ENCODE peak calls at places on chromosomes 1 and 21, in ten cellular contexts. One of them, this sample, is unnamed.

GRCh38 chr1:151542710-151543129 is 2.6 kb downstream of the TUFT1 start:
- DNase-seq in GM23338: no peak
- DNase-seq in heart left ventricle: no peak
- DNase-seq in lower leg skin: peak
- DNase-seq in stimulated activated CD4-positive, alpha-beta T cell treated with anti-CD3 and anti-CD28 coated beads, TNF-alpha, amount 100 ng/mL, for 4 hours: no peak
- DNase-seq in SHP77: peak
- DNase-seq in left lobe of liver: no peak
- DNase-seq in cerebellar nuclear complex: no peak
- DNase-seq in progenitor cell of endocrine pancreas: no peak
- DNase-seq in pulmonary artery endothelial cell: no peak
- DNase-seq in this sample: no peak

GRCh38 chr1:224434447-224435317 is at the start of gene WDR26:
- DNase-seq in GM23338: peak
- DNase-seq in heart left ventricle: peak
- DNase-seq in lower leg skin: peak
- DNase-seq in stimulated activated CD4-positive, alpha-beta T cell treated with anti-CD3 and anti-CD28 coated beads, TNF-alpha, amount 100 ng/mL, for 4 hours: peak
- DNase-seq in SHP77: peak
- DNase-seq in left lobe of liver: peak
- DNase-seq in cerebellar nuclear complex: peak
- DNase-seq in progenitor cell of endocrine pancreas: peak
- DNase-seq in pulmonary artery endothelial cell: no peak
- DNase-seq in this sample: peak

GRCh38 chr1:15336866-15337265 is 72.8 kb upstream of the EFHD2 start:
- DNase-seq in GM23338: no peak
- DNase-seq in heart left ventricle: peak
- DNase-seq in lower leg skin: no peak
- DNase-seq in stimulated activated CD4-positive, alpha-beta T cell treated with anti-CD3 and anti-CD28 coated beads, TNF-alpha, amount 100 ng/mL, for 4 hours: no peak
- DNase-seq in SHP77: no peak
- DNase-seq in left lobe of liver: no peak
- DNase-seq in cerebellar nuclear complex: no peak
- DNase-seq in progenitor cell of endocrine pancreas: no peak
- DNase-seq in pulmonary artery endothelial cell: no peak
- DNase-seq in this sample: no peak

GRCh38 chr1:167118188-167118587 is 24.3 kb downstream of the STYXL2 start:
- DNase-seq in GM23338: no peak
- DNase-seq in heart left ventricle: no peak
- DNase-seq in lower leg skin: no peak
- DNase-seq in stimulated activated CD4-positive, alpha-beta T cell treated with anti-CD3 and anti-CD28 coated beads, TNF-alpha, amount 100 ng/mL, for 4 hours: no peak
- DNase-seq in SHP77: no peak
- DNase-seq in left lobe of liver: no peak
- DNase-seq in cerebellar nuclear complex: no peak
- DNase-seq in progenitor cell of endocrine pancreas: no peak
- DNase-seq in pulmonary artery endothelial cell: no peak
- DNase-seq in this sample: no peak

GRCh38 chr21:34883501-34884271 is 165.4 kb downstream of the RUNX1 start:
- DNase-seq in GM23338: no peak
- DNase-seq in heart left ventricle: no peak
- DNase-seq in lower leg skin: no peak
- DNase-seq in stimulated activated CD4-positive, alpha-beta T cell treated with anti-CD3 and anti-CD28 coated beads, TNF-alpha, amount 100 ng/mL, for 4 hours: no peak
- DNase-seq in SHP77: no peak
- DNase-seq in left lobe of liver: no peak
- DNase-seq in cerebellar nuclear complex: no peak
- DNase-seq in progenitor cell of endocrine pancreas: no peak
- DNase-seq in pulmonary artery endothelial cell: no peak
- DNase-seq in this sample: no peak

GRCh38 chr21:21373969-21374368 is 375.8 kb downstream of the NCAM2 start:
- DNase-seq in GM23338: no peak
- DNase-seq in heart left ventricle: no peak
- DNase-seq in lower leg skin: no peak
- DNase-seq in stimulated activated CD4-positive, alpha-beta T cell treated with anti-CD3 and anti-CD28 coated beads, TNF-alpha, amount 100 ng/mL, for 4 hours: no peak
- DNase-seq in SHP77: no peak
- DNase-seq in left lobe of liver: no peak
- DNase-seq in cerebellar nuclear complex: no peak
- DNase-seq in progenitor cell of endocrine pancreas: no peak
- DNase-seq in pulmonary artery endothelial cell: no peak
- DNase-seq in this sample: no peak

GRCh38 chr1:3603566-3604467 is 7.5 kb downstream of the MEGF6 start:
- DNase-seq in GM23338: no peak
- DNase-seq in heart left ventricle: no peak
- DNase-seq in lower leg skin: no peak
- DNase-seq in stimulated activated CD4-positive, alpha-beta T cell treated with anti-CD3 and anti-CD28 coated beads, TNF-alpha, amount 100 ng/mL, for 4 hours: no peak
- DNase-seq in SHP77: no peak
- DNase-seq in left lobe of liver: no peak
- DNase-seq in cerebellar nuclear complex: no peak
- DNase-seq in progenitor cell of endocrine pancreas: no peak
- DNase-seq in pulmonary artery endothelial cell: no peak
- DNase-seq in this sample: no peak

GRCh38 chr1:170498896-170499295 is 33.1 kb upstream of the GORAB start:
- DNase-seq in GM23338: no peak
- DNase-seq in heart left ventricle: no peak
- DNase-seq in lower leg skin: no peak
- DNase-seq in stimulated activated CD4-positive, alpha-beta T cell treated with anti-CD3 and anti-CD28 coated beads, TNF-alpha, amount 100 ng/mL, for 4 hours: no peak
- DNase-seq in SHP77: no peak
- DNase-seq in left lobe of liver: no peak
- DNase-seq in cerebellar nuclear complex: no peak
- DNase-seq in progenitor cell of endocrine pancreas: no peak
- DNase-seq in pulmonary artery endothelial cell: no peak
- DNase-seq in this sample: no peak

This sample was measured in dermis microvascular lymphatic vessel endothelial cell.